ENCODE peak calls at places on chromosomes 5 and 9, in eight cellular contexts. One of them, this sample, is unnamed. For H3K27me3, the result is how much of the 10 kb centered on the place peaks cover.

GRCh38 chr9:36873247-36873875 is 160.7 kb downstream of the PAX5 start:
- DNase-seq in thoracic aorta: no peak
- DNase-seq in hepatocyte: peak
- DNase-seq in GM06990: peak
- DNase-seq in sigmoid colon: peak
- DNase-seq in GM23338: peak
- DNase-seq in ovary: peak
- DNase-seq in pancreas: peak
- DNase-seq in this sample: peak

GRCh38 chr5:67901816-67902496 is 313.6 kb upstream of the PIK3R1 start:
- DNase-seq in GM06990: no peak
- DNase-seq in sigmoid colon: no peak
- DNase-seq in ovary: no peak
- DNase-seq in thoracic aorta: no peak
- DNase-seq in pancreas: no peak
- DNase-seq in GM23338: no peak
- DNase-seq in hepatocyte: no peak
- DNase-seq in this sample: no peak

GRCh38 chr9:135554718-135555117 is 6.8 kb upstream of the PAEP start:
- DNase-seq in thoracic aorta: no peak
- DNase-seq in GM23338: no peak
- DNase-seq in GM06990: no peak
- DNase-seq in pancreas: no peak
- DNase-seq in hepatocyte: no peak
- DNase-seq in ovary: no peak
- DNase-seq in sigmoid colon: no peak
- DNase-seq in this sample: no peak

GRCh38 chr5:179879003-179879689 is 20.5 kb upstream of the MRNIP start:
- DNase-seq in hepatocyte: no peak
- DNase-seq in thoracic aorta: no peak
- DNase-seq in pancreas: no peak
- DNase-seq in sigmoid colon: no peak
- DNase-seq in GM23338: no peak
- DNase-seq in GM06990: no peak
- DNase-seq in ovary: no peak
- DNase-seq in this sample: no peak

GRCh38 chr9:84397822-84398221 is 57.3 kb upstream of the SLC28A3 start:
- DNase-seq in ovary: no peak
- DNase-seq in pancreas: no peak
- DNase-seq in GM23338: peak
- DNase-seq in sigmoid colon: no peak
- DNase-seq in hepatocyte: no peak
- DNase-seq in GM06990: no peak
- DNase-seq in thoracic aorta: no peak
- DNase-seq in this sample: no peak

GRCh38 chr9:131727184-131727785 is 12.6 kb downstream of the RAPGEF1 start:
- DNase-seq in hepatocyte: peak
- DNase-seq in pancreas: no peak
- DNase-seq in thoracic aorta: no peak
- DNase-seq in GM06990: no peak
- DNase-seq in GM23338: no peak
- DNase-seq in sigmoid colon: peak
- DNase-seq in ovary: no peak
- DNase-seq in this sample: no peak

GRCh38 chr5:86971034-86971511 is 296.6 kb upstream of the RASA1 start:
- DNase-seq in thoracic aorta: no peak
- DNase-seq in GM06990: no peak
- DNase-seq in pancreas: no peak
- DNase-seq in sigmoid colon: no peak
- DNase-seq in hepatocyte: no peak
- DNase-seq in GM23338: peak
- DNase-seq in ovary: no peak
- DNase-seq in this sample: no peak

GRCh38 chr5:132455614-132456115 is 34.9 kb downstream of the IRF1 start:
- DNase-seq in thoracic aorta: no peak
- DNase-seq in pancreas: no peak
- DNase-seq in GM23338: peak
- DNase-seq in sigmoid colon: no peak
- DNase-seq in GM06990: no peak
- DNase-seq in ovary: no peak
- DNase-seq in hepatocyte: no peak
- DNase-seq in this sample: no peak

GRCh38 chr5:54844905-54845566 is 140.4 kb downstream of the ESM1 start:
- DNase-seq in GM23338: peak
- DNase-seq in sigmoid colon: no peak
- DNase-seq in hepatocyte: peak
- DNase-seq in GM06990: no peak
- DNase-seq in thoracic aorta: no peak
- DNase-seq in ovary: no peak
- DNase-seq in pancreas: no peak
- DNase-seq in this sample: no peak

GRCh38 chr9:27371382-27371781 is 74.4 kb upstream of the EQTN start:
- DNase-seq in pancreas: peak
- DNase-seq in ovary: no peak
- DNase-seq in sigmoid colon: no peak
- DNase-seq in GM06990: no peak
- DNase-seq in thoracic aorta: no peak
- DNase-seq in hepatocyte: peak
- DNase-seq in GM23338: no peak
- DNase-seq in this sample: no peak

GRCh38 chr5:65150599-65150998 is 331.1 kb downstream of the ADAMTS6 start:
- DNase-seq in GM06990: no peak
- DNase-seq in hepatocyte: peak
- DNase-seq in thoracic aorta: no peak
- DNase-seq in pancreas: no peak
- DNase-seq in sigmoid colon: no peak
- DNase-seq in GM23338: no peak
- DNase-seq in ovary: no peak
- DNase-seq in this sample: no peak

GRCh38 chr5:90747693-90748092 is 189.1 kb downstream of the ADGRV1 start:
- DNase-seq in GM06990: no peak
- DNase-seq in ovary: no peak
- DNase-seq in thoracic aorta: no peak
- DNase-seq in hepatocyte: no peak
- DNase-seq in sigmoid colon: no peak
- DNase-seq in GM23338: peak
- DNase-seq in pancreas: no peak
- DNase-seq in this sample: no peak

GRCh38 chr5:41176952-41177351 is 36.4 kb downstream of the C6 start:
- DNase-seq in pancreas: no peak
- DNase-seq in GM23338: no peak
- DNase-seq in ovary: no peak
- DNase-seq in thoracic aorta: no peak
- DNase-seq in sigmoid colon: no peak
- DNase-seq in GM06990: no peak
- DNase-seq in hepatocyte: no peak
- DNase-seq in this sample: no peak

GRCh38 chr5:137448868-137449267 is 50.3 kb downstream of the SPOCK1 start:
- DNase-seq in sigmoid colon: no peak
- DNase-seq in ovary: no peak
- DNase-seq in GM23338: no peak
- DNase-seq in pancreas: no peak
- DNase-seq in GM06990: no peak
- DNase-seq in thoracic aorta: no peak
- DNase-seq in hepatocyte: no peak
- DNase-seq in this sample: no peak

GRCh38 chr5:74384851-74385250 is 255.7 kb downstream of the ENC1 start:
- DNase-seq in hepatocyte: no peak
- DNase-seq in ovary: no peak
- DNase-seq in GM23338: no peak
- DNase-seq in sigmoid colon: no peak
- DNase-seq in thoracic aorta: no peak
- DNase-seq in pancreas: no peak
- DNase-seq in GM06990: no peak
- DNase-seq in this sample: no peak

GRCh38 chr5:128196080-128196479 is 112.5 kb downstream of the SLC12A2 start:
- DNase-seq in ovary: no peak
- DNase-seq in hepatocyte: no peak
- DNase-seq in GM23338: no peak
- DNase-seq in GM06990: no peak
- DNase-seq in pancreas: no peak
- DNase-seq in thoracic aorta: no peak
- DNase-seq in sigmoid colon: no peak
- DNase-seq in this sample: no peak

GRCh38 chr5:139982975-139983240 is 60.2 kb downstream of the NRG2 start:
- DNase-seq in thoracic aorta: no peak
- DNase-seq in sigmoid colon: no peak
- DNase-seq in hepatocyte: no peak
- DNase-seq in GM23338: no peak
- DNase-seq in ovary: no peak
- DNase-seq in pancreas: no peak
- DNase-seq in GM06990: no peak
- DNase-seq in this sample: no peak

GRCh38 chr9:135295556-135296300 is 183.9 kb upstream of the PPP1R26 start:
- DNase-seq in pancreas: no peak
- DNase-seq in GM23338: peak
- DNase-seq in ovary: no peak
- DNase-seq in thoracic aorta: no peak
- DNase-seq in hepatocyte: no peak
- DNase-seq in sigmoid colon: no peak
- DNase-seq in GM06990: no peak
- DNase-seq in this sample: no peak

GRCh38 chr9:87157366-87158031 is 210.2 kb upstream of the GAS1 start:
- DNase-seq in pancreas: no peak
- DNase-seq in hepatocyte: no peak
- DNase-seq in GM23338: no peak
- DNase-seq in GM06990: no peak
- DNase-seq in sigmoid colon: no peak
- DNase-seq in ovary: no peak
- DNase-seq in thoracic aorta: peak
- DNase-seq in this sample: no peak

GRCh38 chr9:34566191-34566849 is 23.2 kb downstream of the CNTFR start:
- DNase-seq in GM06990: no peak
- DNase-seq in hepatocyte: no peak
- DNase-seq in thoracic aorta: no peak
- DNase-seq in pancreas: no peak
- DNase-seq in ovary: no peak
- DNase-seq in GM23338: no peak
- DNase-seq in sigmoid colon: no peak
- DNase-seq in this sample: no peak

GRCh38 chr5:179472641-179473040 is 77.7 kb upstream of the RUFY1 start:
- DNase-seq in ovary: no peak
- DNase-seq in GM23338: no peak
- DNase-seq in pancreas: no peak
- DNase-seq in thoracic aorta: no peak
- DNase-seq in sigmoid colon: no peak
- DNase-seq in GM06990: no peak
- DNase-seq in hepatocyte: no peak
- DNase-seq in this sample: no peak

GRCh38 chr5:121408778-121409177 is 442.9 kb upstream of the FTMT start:
- DNase-seq in GM23338: peak
- DNase-seq in pancreas: no peak
- DNase-seq in sigmoid colon: no peak
- DNase-seq in thoracic aorta: no peak
- DNase-seq in GM06990: no peak
- DNase-seq in hepatocyte: no peak
- DNase-seq in ovary: no peak
- DNase-seq in this sample: no peak
- TF ChIP-seq CTCF in GM23338: no peak
- TF ChIP-seq CTCF in pancreas: no peak
- TF ChIP-seq CTCF in sigmoid colon: no peak
- TF ChIP-seq CTCF in thoracic aorta: no peak
- TF ChIP-seq CTCF in GM06990: no peak
- TF ChIP-seq CTCF in hepatocyte: no peak
- TF ChIP-seq CTCF in ovary: no peak
- TF ChIP-seq CTCF in this sample: no peak

GRCh38 chr9:107648153-107648716 is 158.7 kb upstream of the KLF4 start:
- DNase-seq in hepatocyte: no peak
- DNase-seq in thoracic aorta: no peak
- DNase-seq in GM06990: no peak
- DNase-seq in ovary: no peak
- DNase-seq in GM23338: no peak
- DNase-seq in sigmoid colon: no peak
- DNase-seq in pancreas: no peak
- DNase-seq in this sample: no peak

GRCh38 chr9:107647611-107648010 is 158.0 kb upstream of the KLF4 start:
- DNase-seq in thoracic aorta: no peak
- DNase-seq in GM23338: no peak
- DNase-seq in sigmoid colon: no peak
- DNase-seq in pancreas: no peak
- DNase-seq in GM06990: no peak
- DNase-seq in hepatocyte: no peak
- DNase-seq in ovary: no peak
- DNase-seq in this sample: no peak

GRCh38 chr9:107653263-107653821 is 163.8 kb upstream of the KLF4 start:
- DNase-seq in pancreas: no peak
- DNase-seq in sigmoid colon: no peak
- DNase-seq in ovary: no peak
- DNase-seq in hepatocyte: no peak
- DNase-seq in thoracic aorta: no peak
- DNase-seq in GM06990: no peak
- DNase-seq in GM23338: no peak
- DNase-seq in this sample: no peak

GRCh38 chr9:107650995-107651394 is 161.4 kb upstream of the KLF4 start:
- DNase-seq in sigmoid colon: no peak
- DNase-seq in hepatocyte: no peak
- DNase-seq in thoracic aorta: no peak
- DNase-seq in GM23338: no peak
- DNase-seq in GM06990: no peak
- DNase-seq in pancreas: no peak
- DNase-seq in ovary: no peak
- DNase-seq in this sample: no peak

GRCh38 chr9:107650321-107650720 is 160.8 kb upstream of the KLF4 start:
- DNase-seq in pancreas: no peak
- DNase-seq in sigmoid colon: no peak
- DNase-seq in hepatocyte: no peak
- DNase-seq in GM23338: no peak
- DNase-seq in ovary: no peak
- DNase-seq in GM06990: no peak
- DNase-seq in thoracic aorta: no peak
- DNase-seq in this sample: no peak
- H3K4me3 ChIP-seq in pancreas: no peak
- H3K4me3 ChIP-seq in sigmoid colon: no peak
- H3K4me3 ChIP-seq in hepatocyte: no peak
- H3K4me3 ChIP-seq in GM23338: no peak
- H3K4me3 ChIP-seq in ovary: no peak
- H3K4me3 ChIP-seq in GM06990: no peak
- H3K4me3 ChIP-seq in thoracic aorta: peak
- H3K4me3 ChIP-seq in this sample: no peak

DNA sequence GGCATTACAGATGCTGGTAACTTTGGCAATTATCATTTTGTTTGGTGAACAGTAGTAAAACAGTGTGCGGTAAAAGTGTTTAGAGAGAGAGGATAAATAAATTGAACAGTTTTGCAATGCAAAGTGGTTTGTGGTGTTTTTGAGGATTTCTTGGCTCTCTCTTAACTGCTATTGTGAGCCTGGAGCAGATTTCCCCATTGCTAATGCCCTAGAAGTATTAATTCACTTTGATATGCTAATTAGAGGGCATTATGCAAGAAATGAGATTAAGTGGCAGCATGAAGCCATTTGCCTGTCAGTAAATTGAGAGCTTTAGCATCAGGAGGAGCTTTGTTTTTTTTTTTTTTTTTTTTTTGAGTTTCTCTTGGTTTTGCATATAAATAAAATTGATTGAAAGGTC is 8.2 kb downstream of the PBX3 start:
- DNase-seq in thoracic aorta: no peak
- DNase-seq in ovary: no peak
- DNase-seq in hepatocyte: no peak
- DNase-seq in GM23338: peak
- DNase-seq in sigmoid colon: no peak
- DNase-seq in pancreas: no peak
- DNase-seq in GM06990: no peak
- DNase-seq in this sample: no peak
- H3K27me3 ChIP-seq in thoracic aorta: under half
- H3K27me3 ChIP-seq in ovary: under half
- H3K27me3 ChIP-seq in hepatocyte: under half
- H3K27me3 ChIP-seq in GM23338: under half
- H3K27me3 ChIP-seq in sigmoid colon: under half
- H3K27me3 ChIP-seq in pancreas: under half
- H3K27me3 ChIP-seq in GM06990: under half
- H3K27me3 ChIP-seq in this sample: under half

GRCh38 chr9:2991292-2991691 is 147.4 kb upstream of the PUM3 start:
- DNase-seq in pancreas: no peak
- DNase-seq in thoracic aorta: no peak
- DNase-seq in sigmoid colon: no peak
- DNase-seq in GM23338: no peak
- DNase-seq in GM06990: no peak
- DNase-seq in hepatocyte: no peak
- DNase-seq in ovary: no peak
- DNase-seq in this sample: no peak
- TF ChIP-seq CTCF in pancreas: no peak
- TF ChIP-seq CTCF in thoracic aorta: no peak
- TF ChIP-seq CTCF in sigmoid colon: no peak
- TF ChIP-seq CTCF in GM23338: peak
- TF ChIP-seq CTCF in GM06990: no peak
- TF ChIP-seq CTCF in hepatocyte: no peak
- TF ChIP-seq CTCF in ovary: no peak
- TF ChIP-seq CTCF in this sample: no peak

This sample was measured in lung.